ENCODE peak calls at places on chromosomes 11 and 22, in seven cellular contexts. One of them, this sample, is unnamed. For H3K4me1, the result is how much of the 10 kb centered on the place peaks cover.

GRCh38 chr11:44096360-44097188 is 1.1 kb downstream of the EXT2 start:
- DNase-seq in IMR-90: peak
- DNase-seq in A549: peak
- DNase-seq in stomach: no peak
- DNase-seq in H9: no peak
- DNase-seq in mucosa of descending colon: no peak
- DNase-seq in astrocyte: peak
- DNase-seq in this sample: peak

GRCh38 chr11:66651011-66651410 is 12.5 kb downstream of the RBM4 start:
- DNase-seq in stomach: no peak
- DNase-seq in IMR-90: peak
- DNase-seq in H9: no peak
- DNase-seq in A549: no peak
- DNase-seq in astrocyte: peak
- DNase-seq in mucosa of descending colon: no peak
- DNase-seq in this sample: no peak

GRCh38 chr11:34792814-34793241 is 123.4 kb downstream of the APIP start:
- DNase-seq in mucosa of descending colon: no peak
- DNase-seq in astrocyte: no peak
- DNase-seq in A549: no peak
- DNase-seq in H9: no peak
- DNase-seq in stomach: peak
- DNase-seq in IMR-90: no peak
- DNase-seq in this sample: no peak

GRCh38 chr11:35138606-35138948 is 394 bp upstream of the CD44 start:
- DNase-seq in mucosa of descending colon: no peak
- DNase-seq in IMR-90: no peak
- DNase-seq in A549: no peak
- DNase-seq in H9: peak
- DNase-seq in astrocyte: no peak
- DNase-seq in stomach: no peak
- DNase-seq in this sample: no peak

GRCh38 chr22:35154937-35155387 is 89.0 kb downstream of the ISX start:
- DNase-seq in H9: peak
- DNase-seq in mucosa of descending colon: peak
- DNase-seq in IMR-90: peak
- DNase-seq in stomach: peak
- DNase-seq in A549: peak
- DNase-seq in astrocyte: peak
- DNase-seq in this sample: peak

GRCh38 chr11:67438121-67438902 is 830 bp upstream of the PTPRCAP start:
- DNase-seq in H9: peak
- DNase-seq in mucosa of descending colon: no peak
- DNase-seq in IMR-90: no peak
- DNase-seq in A549: no peak
- DNase-seq in astrocyte: no peak
- DNase-seq in stomach: peak
- DNase-seq in this sample: peak

GRCh38 chr22:26892401-26893033 is 235.1 kb downstream of the MIAT start:
- DNase-seq in stomach: peak
- DNase-seq in astrocyte: no peak
- DNase-seq in H9: peak
- DNase-seq in mucosa of descending colon: peak
- DNase-seq in IMR-90: no peak
- DNase-seq in A549: peak
- DNase-seq in this sample: peak

GRCh38 chr11:11037162-11037732 is 179.4 kb upstream of the ZBED5 start:
- DNase-seq in stomach: no peak
- DNase-seq in H9: peak
- DNase-seq in mucosa of descending colon: no peak
- DNase-seq in IMR-90: no peak
- DNase-seq in astrocyte: no peak
- DNase-seq in A549: no peak
- DNase-seq in this sample: no peak

GRCh38 chr11:27228232-27228631 is 134.8 kb downstream of the CCDC34 start:
- DNase-seq in stomach: no peak
- DNase-seq in mucosa of descending colon: no peak
- DNase-seq in astrocyte: no peak
- DNase-seq in H9: no peak
- DNase-seq in A549: no peak
- DNase-seq in IMR-90: no peak
- DNase-seq in this sample: no peak

GRCh38 chr11:73493838-73494598 is 103.9 kb downstream of the FAM168A start:
- DNase-seq in IMR-90: peak
- DNase-seq in A549: peak
- DNase-seq in stomach: no peak
- DNase-seq in H9: peak
- DNase-seq in astrocyte: peak
- DNase-seq in mucosa of descending colon: no peak
- DNase-seq in this sample: no peak

GRCh38 chr11:17593466-17594245 is 46.6 kb downstream of the OTOG start:
- DNase-seq in IMR-90: no peak
- DNase-seq in A549: no peak
- DNase-seq in stomach: no peak
- DNase-seq in mucosa of descending colon: no peak
- DNase-seq in astrocyte: no peak
- DNase-seq in H9: peak
- DNase-seq in this sample: no peak

GRCh38 chr22:44307509-44308169 is 5.1 kb downstream of the SHISAL1 start:
- DNase-seq in stomach: no peak
- DNase-seq in IMR-90: peak
- DNase-seq in astrocyte: no peak
- DNase-seq in H9: no peak
- DNase-seq in A549: no peak
- DNase-seq in mucosa of descending colon: no peak
- DNase-seq in this sample: no peak

GRCh38 chr11:24925091-24925490 is 428.2 kb downstream of the LUZP2 start:
- DNase-seq in mucosa of descending colon: no peak
- DNase-seq in IMR-90: no peak
- DNase-seq in A549: no peak
- DNase-seq in astrocyte: no peak
- DNase-seq in stomach: no peak
- DNase-seq in H9: no peak
- DNase-seq in this sample: no peak

GRCh38 chr22:35674335-35674734 is 26.1 kb downstream of the APOL6 start:
- DNase-seq in mucosa of descending colon: no peak
- DNase-seq in A549: no peak
- DNase-seq in stomach: no peak
- DNase-seq in astrocyte: no peak
- DNase-seq in H9: no peak
- DNase-seq in IMR-90: no peak
- DNase-seq in this sample: no peak

GRCh38 chr11:65051389-65051858 is 6.9 kb downstream of the NAALADL1 start:
- DNase-seq in IMR-90: no peak
- DNase-seq in astrocyte: no peak
- DNase-seq in mucosa of descending colon: no peak
- DNase-seq in A549: no peak
- DNase-seq in stomach: no peak
- DNase-seq in H9: no peak
- DNase-seq in this sample: no peak

GRCh38 chr11:35034401-35034800 is 104.6 kb upstream of the CD44 start:
- DNase-seq in stomach: no peak
- DNase-seq in astrocyte: no peak
- DNase-seq in H9: no peak
- DNase-seq in mucosa of descending colon: no peak
- DNase-seq in IMR-90: no peak
- DNase-seq in A549: no peak
- DNase-seq in this sample: no peak

GRCh38 chr22:39482768-39483167 is 19.3 kb upstream of the MIEF1 start:
- DNase-seq in astrocyte: no peak
- DNase-seq in A549: no peak
- DNase-seq in stomach: no peak
- DNase-seq in H9: no peak
- DNase-seq in IMR-90: peak
- DNase-seq in mucosa of descending colon: no peak
- DNase-seq in this sample: no peak

GRCh38 chr11:68935066-68935465 is 31.4 kb downstream of the IGHMBP2 start:
- DNase-seq in astrocyte: no peak
- DNase-seq in mucosa of descending colon: no peak
- DNase-seq in IMR-90: no peak
- DNase-seq in stomach: no peak
- DNase-seq in H9: no peak
- DNase-seq in A549: no peak
- DNase-seq in this sample: no peak

GRCh38 chr11:18720086-18720810 is 5.7 kb downstream of the IGSF22 start:
- DNase-seq in mucosa of descending colon: no peak
- DNase-seq in stomach: no peak
- DNase-seq in A549: no peak
- DNase-seq in astrocyte: no peak
- DNase-seq in H9: no peak
- DNase-seq in IMR-90: peak
- DNase-seq in this sample: peak

GRCh38 chr22:17774928-17775675 is 833 bp upstream of the BID start:
- DNase-seq in astrocyte: no peak
- DNase-seq in A549: no peak
- DNase-seq in IMR-90: no peak
- DNase-seq in stomach: no peak
- DNase-seq in mucosa of descending colon: no peak
- DNase-seq in H9: no peak
- DNase-seq in this sample: no peak
- H3K4me1 ChIP-seq in astrocyte: under half
- H3K4me1 ChIP-seq in A549: under half
- H3K4me1 ChIP-seq in IMR-90: under half
- H3K4me1 ChIP-seq in stomach: under half
- H3K4me1 ChIP-seq in mucosa of descending colon: under half
- H3K4me1 ChIP-seq in H9: under half
- H3K4me1 ChIP-seq in this sample: under half

DNA sequence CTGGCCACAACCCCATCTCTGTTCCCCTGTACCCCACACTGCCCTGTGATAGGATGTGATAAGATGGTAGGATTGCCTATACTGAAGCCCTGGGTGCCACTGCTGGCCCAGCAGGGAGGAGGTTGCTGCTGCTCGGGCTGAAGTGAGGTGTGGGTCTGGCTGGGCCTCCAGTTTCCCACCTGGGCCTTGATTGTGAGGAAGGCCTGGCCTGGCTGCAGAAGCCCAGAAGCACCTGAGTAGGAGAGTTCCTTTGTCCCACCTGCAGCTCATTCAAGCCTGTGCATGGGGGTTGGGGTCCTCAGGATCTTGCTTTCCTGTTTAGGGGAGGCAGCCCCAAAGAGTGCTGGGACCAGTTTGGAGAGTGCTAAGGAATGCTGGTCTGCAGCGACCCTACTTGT is 3.3 kb downstream of the ST3GAL4 start:
- DNase-seq in IMR-90: no peak
- DNase-seq in stomach: no peak
- DNase-seq in mucosa of descending colon: no peak
- DNase-seq in H9: no peak
- DNase-seq in A549: no peak
- DNase-seq in astrocyte: no peak
- DNase-seq in this sample: no peak
- H3K4me1 ChIP-seq in IMR-90: under half
- H3K4me1 ChIP-seq in stomach: under half
- H3K4me1 ChIP-seq in mucosa of descending colon: under half
- H3K4me1 ChIP-seq in H9: under half
- H3K4me1 ChIP-seq in A549: under half
- H3K4me1 ChIP-seq in astrocyte: under half
- H3K4me1 ChIP-seq in this sample: under half

DNA sequence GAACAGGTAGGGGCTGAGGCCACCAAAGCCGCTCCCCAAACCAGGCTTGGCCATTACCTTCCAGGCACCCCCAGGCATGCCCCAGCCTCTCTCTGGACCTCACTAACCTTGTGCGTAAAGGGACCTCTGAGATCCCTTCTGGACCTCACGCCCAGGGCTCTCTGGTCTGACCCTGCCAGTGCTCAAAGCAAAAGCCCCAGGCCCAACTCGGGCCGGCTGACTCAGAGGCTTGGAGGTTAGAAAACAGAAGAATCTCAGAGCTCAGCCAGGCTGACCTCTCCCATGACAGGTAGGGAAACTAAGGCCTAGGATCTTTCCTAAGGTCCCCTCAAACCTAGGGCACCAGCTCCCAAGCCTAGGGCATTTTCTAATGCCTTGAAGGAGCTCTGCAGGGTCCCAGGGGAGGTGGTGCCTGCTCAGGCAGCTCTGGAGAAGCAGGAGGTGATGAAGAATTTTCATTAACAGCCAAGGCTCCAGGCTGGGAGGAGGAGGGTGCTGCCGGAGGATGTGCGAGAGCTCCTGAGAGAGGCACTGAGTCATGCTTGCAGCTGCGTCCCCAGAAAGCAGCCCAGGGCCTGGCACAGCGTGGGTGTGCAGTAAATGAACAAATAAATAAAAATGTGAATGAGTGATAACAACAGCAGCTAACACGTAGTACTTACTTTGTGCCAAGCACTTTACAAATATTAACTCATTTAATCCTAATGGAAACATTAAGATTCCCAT is 25.6 kb downstream of the ARRB1 start:
- DNase-seq in stomach: peak
- DNase-seq in mucosa of descending colon: no peak
- DNase-seq in A549: peak
- DNase-seq in H9: no peak
- DNase-seq in IMR-90: peak
- DNase-seq in astrocyte: peak
- DNase-seq in this sample: no peak
- H3K4me1 ChIP-seq in stomach: half or more
- H3K4me1 ChIP-seq in mucosa of descending colon: half or more
- H3K4me1 ChIP-seq in A549: half or more
- H3K4me1 ChIP-seq in H9: under half
- H3K4me1 ChIP-seq in IMR-90: under half
- H3K4me1 ChIP-seq in astrocyte: under half
- H3K4me1 ChIP-seq in this sample: under half

GRCh38 chr11:122733301-122733686 is 77.8 kb downstream of the UBASH3B start:
- DNase-seq in A549: peak
- DNase-seq in H9: no peak
- DNase-seq in astrocyte: peak
- DNase-seq in stomach: no peak
- DNase-seq in IMR-90: peak
- DNase-seq in mucosa of descending colon: peak
- DNase-seq in this sample: no peak
- H3K4me1 ChIP-seq in A549: half or more
- H3K4me1 ChIP-seq in H9: under half
- H3K4me1 ChIP-seq in astrocyte: under half
- H3K4me1 ChIP-seq in stomach: under half
- H3K4me1 ChIP-seq in IMR-90: under half
- H3K4me1 ChIP-seq in mucosa of descending colon: under half
- H3K4me1 ChIP-seq in this sample: under half

DNA sequence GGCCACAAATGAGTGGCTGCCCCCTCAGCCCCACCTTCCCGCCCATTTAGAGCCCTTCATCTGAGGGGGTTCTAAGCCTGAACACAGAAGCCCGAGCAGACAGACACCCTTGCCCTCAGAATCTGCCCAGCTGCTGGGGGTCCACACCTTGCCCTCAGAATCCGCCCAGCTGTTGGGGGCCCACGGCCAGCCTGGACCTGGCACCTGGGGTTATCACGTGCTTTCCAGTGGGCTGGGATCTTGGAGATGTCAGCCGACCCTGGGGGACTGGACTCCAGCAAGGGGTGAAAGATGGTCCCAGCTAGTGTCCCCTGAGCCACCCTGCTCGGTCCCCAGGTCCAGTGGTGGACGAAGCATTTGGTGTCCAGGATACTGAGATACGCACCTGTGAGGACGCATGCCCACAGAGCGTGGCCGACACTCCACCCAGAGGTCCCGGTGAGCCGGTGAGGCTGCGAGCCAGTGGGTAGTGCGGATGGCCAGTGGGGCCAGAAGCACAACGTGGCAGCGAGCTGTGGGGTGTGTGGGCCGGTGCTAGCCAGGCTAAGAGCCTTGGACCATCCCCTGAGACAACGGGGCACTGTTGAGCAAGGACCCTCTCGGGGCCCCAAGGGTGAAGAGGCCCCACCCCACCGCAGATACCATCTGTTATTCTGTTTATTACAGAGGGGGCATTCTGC is 3.1 kb upstream of the CTSD start:
- DNase-seq in A549: no peak
- DNase-seq in astrocyte: no peak
- DNase-seq in H9: no peak
- DNase-seq in IMR-90: no peak
- DNase-seq in stomach: no peak
- DNase-seq in mucosa of descending colon: no peak
- DNase-seq in this sample: no peak
- H3K4me1 ChIP-seq in A549: under half
- H3K4me1 ChIP-seq in astrocyte: under half
- H3K4me1 ChIP-seq in H9: under half
- H3K4me1 ChIP-seq in IMR-90: under half
- H3K4me1 ChIP-seq in stomach: under half
- H3K4me1 ChIP-seq in mucosa of descending colon: under half
- H3K4me1 ChIP-seq in this sample: under half